ENCODE peak calls at places on chromosomes 12 and 14, in five cellular contexts. One of them, this sample, is unnamed.

GRCh38 chr14:72164420-72165150 is 232.4 kb downstream of the RGS6 start:
- DNase-seq in head of caudate nucleus: no peak
- DNase-seq in NCI-H345: no peak
- DNase-seq in stimulated activated CD8-positive, alpha-beta memory T cell treated with anti-CD3 and anti-CD28 coated beads, Interleukin-7, amount 100 ng/mL, for 1 hour: no peak
- DNase-seq in psoas muscle: no peak
- DNase-seq in this sample: no peak

GRCh38 chr14:22456421-22456820 is 132.6 kb downstream of the DAD1 start:
- DNase-seq in head of caudate nucleus: peak
- DNase-seq in NCI-H345: no peak
- DNase-seq in stimulated activated CD8-positive, alpha-beta memory T cell treated with anti-CD3 and anti-CD28 coated beads, Interleukin-7, amount 100 ng/mL, for 1 hour: no peak
- DNase-seq in psoas muscle: no peak
- DNase-seq in this sample: no peak

GRCh38 chr14:38138581-38139138 is 69.0 kb upstream of the SSTR1 start:
- DNase-seq in head of caudate nucleus: no peak
- DNase-seq in NCI-H345: no peak
- DNase-seq in stimulated activated CD8-positive, alpha-beta memory T cell treated with anti-CD3 and anti-CD28 coated beads, Interleukin-7, amount 100 ng/mL, for 1 hour: no peak
- DNase-seq in psoas muscle: no peak
- DNase-seq in this sample: no peak

GRCh38 chr14:21098892-21099595 is 589 bp upstream of the ZNF219 start:
- DNase-seq in head of caudate nucleus: no peak
- DNase-seq in NCI-H345: peak
- DNase-seq in stimulated activated CD8-positive, alpha-beta memory T cell treated with anti-CD3 and anti-CD28 coated beads, Interleukin-7, amount 100 ng/mL, for 1 hour: no peak
- DNase-seq in psoas muscle: no peak
- DNase-seq in this sample: no peak

GRCh38 chr14:99268776-99269510 is 3.1 kb downstream of the BCL11B start:
- DNase-seq in head of caudate nucleus: no peak
- DNase-seq in NCI-H345: peak
- DNase-seq in stimulated activated CD8-positive, alpha-beta memory T cell treated with anti-CD3 and anti-CD28 coated beads, Interleukin-7, amount 100 ng/mL, for 1 hour: no peak
- DNase-seq in psoas muscle: no peak
- DNase-seq in this sample: no peak

GRCh38 chr12:110279561-110279960 is 1.5 kb upstream of the ATP2A2 start:
- DNase-seq in head of caudate nucleus: no peak
- DNase-seq in NCI-H345: peak
- DNase-seq in stimulated activated CD8-positive, alpha-beta memory T cell treated with anti-CD3 and anti-CD28 coated beads, Interleukin-7, amount 100 ng/mL, for 1 hour: no peak
- DNase-seq in psoas muscle: no peak
- DNase-seq in this sample: no peak

GRCh38 chr14:37746140-37746832 is 150.9 kb downstream of the TTC6 start:
- DNase-seq in head of caudate nucleus: no peak
- DNase-seq in NCI-H345: no peak
- DNase-seq in stimulated activated CD8-positive, alpha-beta memory T cell treated with anti-CD3 and anti-CD28 coated beads, Interleukin-7, amount 100 ng/mL, for 1 hour: no peak
- DNase-seq in psoas muscle: no peak
- DNase-seq in this sample: no peak

GRCh38 chr12:55760663-55761062 is 17.7 kb downstream of the GDF11 start:
- DNase-seq in head of caudate nucleus: no peak
- DNase-seq in NCI-H345: no peak
- DNase-seq in stimulated activated CD8-positive, alpha-beta memory T cell treated with anti-CD3 and anti-CD28 coated beads, Interleukin-7, amount 100 ng/mL, for 1 hour: no peak
- DNase-seq in psoas muscle: no peak
- DNase-seq in this sample: no peak

GRCh38 chr12:52355181-52355580 is 12.1 kb downstream of the KRT85 start:
- DNase-seq in head of caudate nucleus: no peak
- DNase-seq in NCI-H345: no peak
- DNase-seq in stimulated activated CD8-positive, alpha-beta memory T cell treated with anti-CD3 and anti-CD28 coated beads, Interleukin-7, amount 100 ng/mL, for 1 hour: no peak
- DNase-seq in psoas muscle: no peak
- DNase-seq in this sample: no peak

GRCh38 chr12:57837779-57838562 is 8.6 kb downstream of the CTDSP2 start:
- DNase-seq in head of caudate nucleus: no peak
- DNase-seq in NCI-H345: no peak
- DNase-seq in stimulated activated CD8-positive, alpha-beta memory T cell treated with anti-CD3 and anti-CD28 coated beads, Interleukin-7, amount 100 ng/mL, for 1 hour: no peak
- DNase-seq in psoas muscle: peak
- DNase-seq in this sample: no peak

GRCh38 chr14:85535316-85535715 is 5.4 kb downstream of the FLRT2 start:
- DNase-seq in head of caudate nucleus: no peak
- DNase-seq in NCI-H345: no peak
- DNase-seq in stimulated activated CD8-positive, alpha-beta memory T cell treated with anti-CD3 and anti-CD28 coated beads, Interleukin-7, amount 100 ng/mL, for 1 hour: no peak
- DNase-seq in psoas muscle: no peak
- DNase-seq in this sample: no peak

GRCh38 chr14:90523961-90524875 is 127.4 kb downstream of the CALM1 start:
- DNase-seq in head of caudate nucleus: no peak
- DNase-seq in NCI-H345: no peak
- DNase-seq in stimulated activated CD8-positive, alpha-beta memory T cell treated with anti-CD3 and anti-CD28 coated beads, Interleukin-7, amount 100 ng/mL, for 1 hour: no peak
- DNase-seq in psoas muscle: no peak
- DNase-seq in this sample: no peak

GRCh38 chr14:61565836-61566536 is 129.3 kb upstream of the HIF1A start:
- DNase-seq in head of caudate nucleus: no peak
- DNase-seq in NCI-H345: no peak
- DNase-seq in stimulated activated CD8-positive, alpha-beta memory T cell treated with anti-CD3 and anti-CD28 coated beads, Interleukin-7, amount 100 ng/mL, for 1 hour: no peak
- DNase-seq in psoas muscle: no peak
- DNase-seq in this sample: peak

GRCh38 chr14:20801726-20802125 is 918 bp downstream of the RNASE1 start:
- DNase-seq in head of caudate nucleus: peak
- DNase-seq in NCI-H345: no peak
- DNase-seq in stimulated activated CD8-positive, alpha-beta memory T cell treated with anti-CD3 and anti-CD28 coated beads, Interleukin-7, amount 100 ng/mL, for 1 hour: no peak
- DNase-seq in psoas muscle: no peak
- DNase-seq in this sample: peak

GRCh38 chr14:87529081-87529480 is 463.9 kb downstream of the GALC start:
- DNase-seq in head of caudate nucleus: no peak
- DNase-seq in NCI-H345: no peak
- DNase-seq in stimulated activated CD8-positive, alpha-beta memory T cell treated with anti-CD3 and anti-CD28 coated beads, Interleukin-7, amount 100 ng/mL, for 1 hour: no peak
- DNase-seq in psoas muscle: no peak
- DNase-seq in this sample: no peak

GRCh38 chr14:93939304-93940229 is 12.4 kb downstream of the FAM181A start:
- DNase-seq in head of caudate nucleus: peak
- DNase-seq in NCI-H345: peak
- DNase-seq in stimulated activated CD8-positive, alpha-beta memory T cell treated with anti-CD3 and anti-CD28 coated beads, Interleukin-7, amount 100 ng/mL, for 1 hour: peak
- DNase-seq in psoas muscle: peak
- DNase-seq in this sample: peak

GRCh38 chr14:100645200-100645985 is 58.2 kb upstream of the BEGAIN start:
- DNase-seq in head of caudate nucleus: peak
- DNase-seq in NCI-H345: peak
- DNase-seq in stimulated activated CD8-positive, alpha-beta memory T cell treated with anti-CD3 and anti-CD28 coated beads, Interleukin-7, amount 100 ng/mL, for 1 hour: peak
- DNase-seq in psoas muscle: peak
- DNase-seq in this sample: peak

GRCh38 chr14:104680806-104681688 is 8.4 kb upstream of the INF2 start:
- DNase-seq in head of caudate nucleus: peak
- DNase-seq in NCI-H345: no peak
- DNase-seq in stimulated activated CD8-positive, alpha-beta memory T cell treated with anti-CD3 and anti-CD28 coated beads, Interleukin-7, amount 100 ng/mL, for 1 hour: no peak
- DNase-seq in psoas muscle: peak
- DNase-seq in this sample: peak

GRCh38 chr12:2540535-2540941 is 254.2 kb upstream of the FKBP4 start:
- DNase-seq in head of caudate nucleus: no peak
- DNase-seq in NCI-H345: no peak
- DNase-seq in stimulated activated CD8-positive, alpha-beta memory T cell treated with anti-CD3 and anti-CD28 coated beads, Interleukin-7, amount 100 ng/mL, for 1 hour: no peak
- DNase-seq in psoas muscle: no peak
- DNase-seq in this sample: no peak

GRCh38 chr14:64700894-64701293 is 3.3 kb upstream of the PLEKHG3 start:
- DNase-seq in head of caudate nucleus: no peak
- DNase-seq in NCI-H345: no peak
- DNase-seq in stimulated activated CD8-positive, alpha-beta memory T cell treated with anti-CD3 and anti-CD28 coated beads, Interleukin-7, amount 100 ng/mL, for 1 hour: no peak
- DNase-seq in psoas muscle: no peak
- DNase-seq in this sample: no peak

GRCh38 chr12:122955151-122955550 is 11.1 kb downstream of the ABCB9 start:
- DNase-seq in head of caudate nucleus: no peak
- DNase-seq in NCI-H345: no peak
- DNase-seq in stimulated activated CD8-positive, alpha-beta memory T cell treated with anti-CD3 and anti-CD28 coated beads, Interleukin-7, amount 100 ng/mL, for 1 hour: no peak
- DNase-seq in psoas muscle: no peak
- DNase-seq in this sample: no peak

GRCh38 chr14:45089813-45090212 is 5.9 kb downstream of the PRPF39 start:
- DNase-seq in head of caudate nucleus: no peak
- DNase-seq in NCI-H345: no peak
- DNase-seq in stimulated activated CD8-positive, alpha-beta memory T cell treated with anti-CD3 and anti-CD28 coated beads, Interleukin-7, amount 100 ng/mL, for 1 hour: no peak
- DNase-seq in psoas muscle: no peak
- DNase-seq in this sample: no peak

GRCh38 chr12:104583311-104583710 is 126.6 kb downstream of the CHST11 start:
- DNase-seq in head of caudate nucleus: no peak
- DNase-seq in NCI-H345: no peak
- DNase-seq in stimulated activated CD8-positive, alpha-beta memory T cell treated with anti-CD3 and anti-CD28 coated beads, Interleukin-7, amount 100 ng/mL, for 1 hour: no peak
- DNase-seq in psoas muscle: no peak
- DNase-seq in this sample: no peak

GRCh38 chr12:94615284-94616216 is 34.8 kb downstream of the TMCC3 start:
- DNase-seq in head of caudate nucleus: peak
- DNase-seq in NCI-H345: peak
- DNase-seq in stimulated activated CD8-positive, alpha-beta memory T cell treated with anti-CD3 and anti-CD28 coated beads, Interleukin-7, amount 100 ng/mL, for 1 hour: no peak
- DNase-seq in psoas muscle: peak
- DNase-seq in this sample: no peak

GRCh38 chr12:15830538-15830937 is 41.4 kb upstream of the EPS8 start:
- DNase-seq in head of caudate nucleus: no peak
- DNase-seq in NCI-H345: no peak
- DNase-seq in stimulated activated CD8-positive, alpha-beta memory T cell treated with anti-CD3 and anti-CD28 coated beads, Interleukin-7, amount 100 ng/mL, for 1 hour: no peak
- DNase-seq in psoas muscle: no peak
- DNase-seq in this sample: no peak

GRCh38 chr14:61451491-61451890 is 130.1 kb downstream of the PRKCH start:
- DNase-seq in head of caudate nucleus: no peak
- DNase-seq in NCI-H345: no peak
- DNase-seq in stimulated activated CD8-positive, alpha-beta memory T cell treated with anti-CD3 and anti-CD28 coated beads, Interleukin-7, amount 100 ng/mL, for 1 hour: no peak
- DNase-seq in psoas muscle: no peak
- DNase-seq in this sample: no peak

GRCh38 chr12:12684375-12685106 is 11.4 kb downstream of the GPR19 start:
- DNase-seq in head of caudate nucleus: peak
- DNase-seq in NCI-H345: no peak
- DNase-seq in stimulated activated CD8-positive, alpha-beta memory T cell treated with anti-CD3 and anti-CD28 coated beads, Interleukin-7, amount 100 ng/mL, for 1 hour: no peak
- DNase-seq in psoas muscle: no peak
- DNase-seq in this sample: peak

GRCh38 chr14:42001436-42001835 is 394.8 kb downstream of the LRFN5 start:
- DNase-seq in head of caudate nucleus: no peak
- DNase-seq in NCI-H345: no peak
- DNase-seq in stimulated activated CD8-positive, alpha-beta memory T cell treated with anti-CD3 and anti-CD28 coated beads, Interleukin-7, amount 100 ng/mL, for 1 hour: no peak
- DNase-seq in psoas muscle: no peak
- DNase-seq in this sample: no peak

GRCh38 chr12:80299976-80300375 is 144.1 kb upstream of the PTPRQ start:
- DNase-seq in head of caudate nucleus: no peak
- DNase-seq in NCI-H345: no peak
- DNase-seq in stimulated activated CD8-positive, alpha-beta memory T cell treated with anti-CD3 and anti-CD28 coated beads, Interleukin-7, amount 100 ng/mL, for 1 hour: no peak
- DNase-seq in psoas muscle: no peak
- DNase-seq in this sample: no peak

GRCh38 chr12:2456122-2456812 is 338.5 kb upstream of the FKBP4 start:
- DNase-seq in head of caudate nucleus: no peak
- DNase-seq in NCI-H345: no peak
- DNase-seq in stimulated activated CD8-positive, alpha-beta memory T cell treated with anti-CD3 and anti-CD28 coated beads, Interleukin-7, amount 100 ng/mL, for 1 hour: no peak
- DNase-seq in psoas muscle: no peak
- DNase-seq in this sample: no peak